ENCODE peak calls at places on chromosomes 4 and X, in ten cellular contexts. A is NCI-H1092; M is endothelial cell; G is CD14-positive monocyte; H is fibroblast of the conjunctiva; C is Caki2; L is Calu3; O is GM12864; N is naive thymus-derived CD8-positive, alpha-beta T cell; J is neuronal stem cell. P is an unnamed sample.

GRCh38 chrX:123084797-123085196 is 99.3 kb upstream of the GRIA3 start:
- DNase-seq in O (no peak), H (peak), J (no peak), C (no peak), A (no peak), L (no peak), M (no peak), N (no peak), G (no peak), P (peak)

GRCh38 chr4:79831119-79831528 is 241.9 kb downstream of the ANTXR2 start:
- DNase-seq in A (no peak), O (no peak), C (no peak), M (no peak), N (no peak), H (no peak), L (no peak), G (no peak), J (no peak), P (no peak)

GRCh38 chrX:137432609-137433008 is 133.3 kb upstream of the ZIC3 start:
- DNase-seq in L (no peak), H (no peak), G (no peak), C (no peak), J (no peak), M (peak), O (peak), N (no peak), A (peak), P (no peak)

GRCh38 chr4:25457053-25457715 is 80.1 kb downstream of the ANAPC4 start:
- DNase-seq in J (no peak), O (no peak), N (no peak), H (no peak), C (no peak), L (no peak), G (no peak), A (no peak), M (no peak), P (no peak)

GRCh38 chr4:4321951-4322688 is 32.1 kb downstream of the ZBTB49 start:
- DNase-seq in M (no peak), A (no peak), G (peak), N (no peak), C (no peak), L (no peak), J (no peak), O (no peak), H (no peak), P (no peak)

GRCh38 chr4:64417974-64418373 is 8.7 kb upstream of the TECRL start:
- DNase-seq in H (no peak), M (no peak), O (no peak), L (no peak), J (peak), C (no peak), G (no peak), N (no peak), A (peak), P (no peak)

GRCh38 chr4:158809611-158810486 is 41.0 kb downstream of the FNIP2 start:
- DNase-seq in L (peak), G (peak), C (peak), A (no peak), J (no peak), M (no peak), N (peak), O (no peak), H (no peak), P (no peak)

GRCh38 chrX:153378607-153379006 is 22.5 kb downstream of the PNMA6E start:
- DNase-seq in M (no peak), G (no peak), H (no peak), J (no peak), N (no peak), O (no peak), C (no peak), A (no peak), L (no peak), P (no peak)

GRCh38 chrX:150044556-150044955 is 106.3 kb upstream of the EOLA2 start:
- DNase-seq in J (no peak), O (no peak), C (no peak), A (no peak), M (no peak), L (no peak), G (no peak), H (no peak), N (no peak), P (peak)

GRCh38 chr4:8649631-8650261 is 57.2 kb downstream of the CPZ start:
- DNase-seq in O (no peak), N (no peak), A (no peak), G (no peak), L (no peak), C (no peak), J (no peak), M (no peak), H (no peak), P (no peak)

GRCh38 chr4:111070390-111070789 is 447.5 kb upstream of the PITX2 start:
- DNase-seq in A (no peak), M (no peak), J (no peak), L (no peak), N (no peak), O (no peak), G (no peak), C (no peak), H (peak), P (peak)

GRCh38 chrX:110338850-110339373 is 19.7 kb upstream of the RTL9 start:
- DNase-seq in J (no peak), A (no peak), G (no peak), O (no peak), H (no peak), N (no peak), L (no peak), M (no peak), C (no peak), P (no peak)

GRCh38 chr4:169045862-169046584 is 36.0 kb upstream of the CBR4 start:
- DNase-seq in L (no peak), G (no peak), A (no peak), N (no peak), J (no peak), C (no peak), M (no peak), O (no peak), H (no peak), P (no peak)

GRCh38 chr4:141241986-141242385 is 21.3 kb downstream of the ZNF330 start:
- DNase-seq in C (no peak), H (no peak), G (no peak), N (no peak), O (no peak), L (no peak), J (no peak), A (no peak), M (no peak), P (no peak)

GRCh38 chrX:52277666-52278065 is 91.2 kb upstream of the XAGE2 start:
- DNase-seq in H (no peak), N (no peak), G (no peak), M (no peak), A (no peak), J (no peak), L (no peak), C (peak), O (no peak), P (no peak)

GRCh38 chr4:67393699-67394281 is 151.5 kb downstream of the CENPC start:
- DNase-seq in L (peak), N (no peak), C (no peak), H (peak), M (peak), J (peak), A (peak), O (no peak), G (no peak), P (peak)

GRCh38 chr4:119039779-119040178 is 95.9 kb upstream of the MYOZ2 start:
- DNase-seq in A (no peak), H (no peak), O (no peak), G (no peak), C (no peak), J (no peak), M (peak), N (no peak), L (no peak), P (no peak)

GRCh38 chr4:187444061-187444460 is 551.5 kb upstream of the ZFP42 start:
- DNase-seq in N (no peak), H (no peak), M (no peak), O (no peak), L (no peak), J (no peak), C (peak), A (no peak), G (no peak), P (no peak)

GRCh38 chr4:128061566-128062536 is 739 bp downstream of the LARP1B start:
- DNase-seq in G (peak), O (no peak), L (peak), C (peak), N (peak), M (peak), A (peak), J (peak), H (no peak), P (peak)

GRCh38 chr4:152039085-152039484 is 278.3 kb upstream of the GATB start:
- DNase-seq in N (no peak), L (no peak), H (no peak), M (no peak), G (no peak), O (no peak), C (peak), J (no peak), A (no peak), P (no peak)

GRCh38 chr4:76993787-76994641 is 44.5 kb downstream of the SEPTIN11 start:
- DNase-seq in O (peak), J (no peak), M (no peak), N (peak), H (no peak), G (no peak), L (no peak), C (no peak), A (peak), P (no peak)

GRCh38 chrX:55648434-55648833 is 25.2 kb downstream of the FOXR2 start:
- DNase-seq in G (no peak), O (no peak), J (no peak), M (no peak), H (no peak), C (no peak), N (no peak), L (no peak), A (no peak), P (no peak)

GRCh38 chrX:119573840-119574393 is 446 bp upstream of the UBE2A start:
- DNase-seq in J (no peak), N (peak), H (peak), M (peak), G (no peak), L (no peak), A (no peak), O (no peak), C (no peak), P (peak)

GRCh38 chrX:67779099-67779498 is 235.3 kb downstream of the AR start:
- DNase-seq in N (no peak), G (no peak), L (no peak), M (no peak), A (no peak), J (no peak), O (no peak), H (no peak), C (no peak), P (no peak)

GRCh38 chr4:96639932-96640331 is 800.0 kb downstream of the PDHA2 start:
- DNase-seq in H (no peak), C (no peak), N (no peak), M (no peak), G (no peak), O (no peak), J (no peak), L (no peak), A (no peak), P (no peak)

GRCh38 chr4:76518241-76518640 is 83.2 kb downstream of the SHROOM3 start:
- DNase-seq in G (no peak), H (no peak), J (no peak), M (no peak), N (no peak), C (no peak), O (no peak), L (no peak), A (no peak), P (no peak)

GRCh38 chr4:128847074-128847724 is 37.7 kb downstream of the JADE1 start:
- DNase-seq in O (no peak), H (no peak), M (no peak), C (no peak), L (no peak), N (no peak), G (no peak), J (no peak), A (no peak), P (no peak)

GRCh38 chr4:80614319-80614718 is 278.8 kb downstream of the CFAP299 start:
- DNase-seq in H (no peak), G (no peak), M (no peak), O (no peak), J (no peak), L (no peak), A (no peak), N (no peak), C (no peak), P (no peak)

GRCh38 chrX:21375795-21376069 is 1.5 kb downstream of the CNKSR2 start:
- DNase-seq in O (no peak), C (no peak), H (no peak), N (peak), A (peak), L (no peak), J (peak), G (no peak), M (peak), P (no peak)

GRCh38 chr4:118353452-118353851 is 649 bp upstream of the PRSS12 start:
- DNase-seq in H (no peak), C (no peak), L (no peak), O (no peak), M (no peak), A (no peak), G (no peak), N (no peak), J (no peak), P (no peak)

GRCh38 chrX:2629316-2630168 is 61.6 kb upstream of the CD99 start:
- DNase-seq in H (no peak), N (no peak), C (peak), A (no peak), J (no peak), M (no peak), O (no peak), L (no peak), G (no peak), P (no peak)

GRCh38 chr4:48033825-48034413 is 17.3 kb downstream of the NIPAL1 start:
- DNase-seq in G (no peak), O (no peak), J (no peak), A (no peak), M (peak), N (peak), L (peak), H (no peak), C (no peak), P (peak)

GRCh38 chrX:154373340-154374306 is 811 bp downstream of the FLNA start:
- DNase-seq in O (no peak), L (peak), H (peak), A (peak), M (peak), G (no peak), N (no peak), J (no peak), C (peak), P (peak)

GRCh38 chr4:142925161-142925560 is 79.1 kb upstream of the INPP4B start:
- DNase-seq in J (no peak), A (no peak), N (no peak), H (no peak), G (no peak), O (no peak), M (no peak), L (no peak), C (no peak), P (peak)

GRCh38 chr4:56961107-56961500 is 16.3 kb downstream of the NOA1 start:
- DNase-seq in L (no peak), N (no peak), G (no peak), J (no peak), O (no peak), M (no peak), C (no peak), H (no peak), A (no peak), P (no peak)

GRCh38 chr4:151114986-151115385 is 15.6 kb downstream of the RPS3A start:
- DNase-seq in H (no peak), A (no peak), G (no peak), J (no peak), N (no peak), L (no peak), O (no peak), M (no peak), C (no peak), P (no peak)